ENCODE peak calls at places on chromosomes 13 and 19, in six cellular contexts. E, C, Z, W, S and T are unnamed samples.

GRCh38 chr19:18780081-18780480 is 11.0 kb downstream of the COMP start:
- DNase-seq in E (no peak), C (no peak), Z (no peak), W (no peak), S (no peak), T (peak; percentile 44)

GRCh38 chr19:10998045-10998533 is 37.3 kb downstream of the SMARCA4 start:
- DNase-seq in E (no peak), C (no peak), Z (no peak), W (no peak), S (no peak), T (peak; percentile 49)

GRCh38 chr13:47843005-47843404 is 158.1 kb downstream of the SUCLA2 start:
- DNase-seq in E (no peak), C (no peak), Z (no peak), W (no peak), S (no peak), T (no peak)

GRCh38 chr13:102968572-102969228 is 97.5 kb downstream of the SLC10A2 start:
- DNase-seq in E (no peak), C (no peak), Z (no peak), W (no peak), S (no peak), T (no peak)

GRCh38 chr19:5891938-5892771 is 11.4 kb downstream of the NDUFA11 start:
- DNase-seq in E (peak; percentile 14), C (no peak), Z (no peak), W (peak; percentile 33), S (no peak), T (peak; percentile 83)

GRCh38 chr13:37954191-37954590 is 84.6 kb upstream of the TRPC4 start:
- DNase-seq in E (no peak), C (no peak), Z (no peak), W (no peak), S (no peak), T (no peak)

GRCh38 chr19:18428173-18428836 is 9.1 kb downstream of the SSBP4 start:
- DNase-seq in E (no peak), C (no peak), Z (no peak), W (no peak), S (no peak), T (peak; percentile 56)

GRCh38 chr19:2863818-2864217 is 3.3 kb upstream of the ZNF556 start:
- DNase-seq in E (no peak), C (no peak), Z (no peak), W (no peak), S (no peak), T (no peak)

GRCh38 chr19:58379276-58379675 is 1.6 kb downstream of the ZNF837 start:
- DNase-seq in E (no peak), C (no peak), Z (no peak), W (no peak), S (no peak), T (no peak)

GRCh38 chr19:12834976-12835757 is 788 bp upstream of the RTBDN start:
- DNase-seq in E (peak; percentile 47), C (no peak), Z (no peak), W (peak; percentile 40), S (no peak), T (peak; percentile 62)

GRCh38 chr19:7999376-7999775 is 6.1 kb downstream of the ELAVL1 start:
- DNase-seq in E (no peak), C (no peak), Z (no peak), W (no peak), S (no peak), T (no peak)

GRCh38 chr13:33126909-33127607 is 110.8 kb downstream of the KL start:
- DNase-seq in E (no peak), C (no peak), Z (peak; percentile 47), W (no peak), S (no peak), T (peak; percentile 63)

GRCh38 chr13:97263160-97263559 is 41.0 kb downstream of the MBNL2 start:
- DNase-seq in E (no peak), C (no peak), Z (no peak), W (no peak), S (no peak), T (no peak)

GRCh38 chr13:98575009-98575866 is 1.7 kb downstream of the STK24 start:
- DNase-seq in E (no peak), C (no peak), Z (no peak), W (no peak), S (no peak), T (no peak)

GRCh38 chr19:3554254-3555083 is 2.9 kb downstream of the MFSD12 start:
- DNase-seq in E (no peak), C (no peak), Z (peak; percentile 53), W (no peak), S (no peak), T (no peak)

GRCh38 chr19:12996542-12997094 is 1.3 kb downstream of the NFIX start:
- DNase-seq in E (no peak), C (no peak), Z (peak; percentile 63), W (peak; percentile 62), S (no peak), T (peak; percentile 83)

GRCh38 chr19:2478756-2479555 is 3.0 kb downstream of the GADD45B start:
- DNase-seq in E (no peak), C (no peak), Z (peak; percentile 91), W (peak; percentile 88), S (peak; percentile 68), T (peak; percentile 94)

GRCh38 chr13:28541966-28542365 is 47.0 kb upstream of the FLT1 start:
- DNase-seq in E (no peak), C (no peak), Z (no peak), W (no peak), S (no peak), T (no peak)

GRCh38 chr13:113532156-113532806 is 41.8 kb upstream of the DCUN1D2 start:
- DNase-seq in E (no peak), C (peak; percentile 19), Z (no peak), W (no peak), S (no peak), T (no peak)

GRCh38 chr13:95754069-95754468 is 77.1 kb downstream of the DNAJC3 start:
- DNase-seq in E (no peak), C (no peak), Z (no peak), W (no peak), S (no peak), T (no peak)

GRCh38 chr13:112942689-112943308 is 26.2 kb upstream of the MCF2L start:
- DNase-seq in E (peak; percentile 96), C (peak; percentile 95), Z (peak; percentile 94), W (peak; percentile 99), S (peak; percentile 92), T (peak; percentile 96)

GRCh38 chr13:113001251-113002140 is 32.5 kb downstream of the MCF2L start:
- DNase-seq in E (peak; percentile 93), C (peak; percentile 65), Z (no peak), W (peak; percentile 68), S (no peak), T (peak; percentile 40)